ENCODE peak calls at places on chromosomes 4 and X, in five cellular contexts. V, F, G, X and R are unnamed samples.

GRCh38 chrX:101550362-101550761 is at the start of gene ARMCX1:
- DNase-seq in F (peak), X (peak), G (no peak), V (peak), R (no peak)

GRCh38 chr4:150009533-150009932 is 68.7 kb upstream of the DCLK2 start:
- DNase-seq in G (no peak), X (no peak), V (no peak), F (no peak), R (no peak)

GRCh38 chr4:81429607-81430006 is 42.1 kb downstream of the RASGEF1B start:
- DNase-seq in G (no peak), X (no peak), V (no peak), F (no peak), R (no peak)

GRCh38 chr4:80029364-80029763 is 43.7 kb downstream of the ANTXR2 start:
- DNase-seq in V (no peak), X (no peak), G (no peak), F (no peak), R (no peak)

GRCh38 chr4:153138736-153139135 is 65.5 kb upstream of the TRIM2 start:
- DNase-seq in X (no peak), G (no peak), V (peak), F (no peak), R (no peak)

GRCh38 chrX:141815904-141816303 is 22.2 kb upstream of the MAGEC3 start:
- DNase-seq in F (no peak), X (no peak), G (no peak), V (no peak), R (no peak)

GRCh38 chr4:118076958-118077766 is 42.9 kb downstream of the NDST3 start:
- DNase-seq in V (no peak), G (peak), F (no peak), X (no peak), R (peak)

GRCh38 chr4:62709618-62710252 is 1509.6 kb downstream of the ADGRL3 start:
- DNase-seq in F (no peak), G (peak), V (no peak), X (no peak), R (peak)

GRCh38 chr4:141028024-141028529 is 105.2 kb downstream of the RNF150 start:
- DNase-seq in X (no peak), F (no peak), G (no peak), V (no peak), R (no peak)

GRCh38 chr4:153973942-153974341 is 185.1 kb upstream of the SFRP2 start:
- DNase-seq in X (no peak), V (no peak), G (no peak), F (no peak), R (no peak)

GRCh38 chrX:1581132-1581531 is 10.3 kb upstream of the AKAP17A start:
- DNase-seq in X (peak), V (no peak), F (peak), G (peak), R (peak)

GRCh38 chr4:53651142-53651720 is 59.9 kb upstream of the LNX1 start:
- DNase-seq in G (no peak), V (no peak), X (peak), F (peak), R (no peak)

GRCh38 chr4:139176299-139177048 is 544 bp downstream of the ELF2 start:
- DNase-seq in G (peak), F (peak), X (peak), V (peak), R (no peak)

GRCh38 chr4:150087007-150087406 is 8.8 kb downstream of the DCLK2 start:
- DNase-seq in V (no peak), X (no peak), G (no peak), F (no peak), R (no peak)

GRCh38 chr4:133190098-133190497 is 41.0 kb downstream of the PCDH10 start:
- DNase-seq in X (no peak), F (no peak), V (no peak), G (no peak), R (no peak)

GRCh38 chrX:153349952-153350351 is 16.0 kb downstream of the ZNF275 start:
- DNase-seq in V (no peak), G (no peak), F (no peak), X (no peak), R (no peak)

GRCh38 chrX:22110729-22111494 is 78.8 kb downstream of the PHEX start:
- DNase-seq in G (no peak), X (no peak), V (no peak), F (no peak), R (no peak)

GRCh38 chr4:175215208-175215607 is 297.1 kb downstream of the ADAM29 start:
- DNase-seq in G (no peak), V (no peak), F (no peak), X (no peak), R (no peak)

GRCh38 chr4:43316813-43317212 is 424.3 kb downstream of the GRXCR1 start:
- DNase-seq in X (no peak), F (no peak), G (no peak), V (no peak), R (no peak)

GRCh38 chr4:56386091-56386490 is 1.2 kb downstream of the AASDH start:
- DNase-seq in G (no peak), V (no peak), F (no peak), X (no peak), R (no peak)
- H3K4me3 ChIP-seq in G (peak), V (peak), F (peak), X (no peak), R (peak)

GRCh38 chr4:151857368-151857767 is 96.6 kb upstream of the GATB start:
- DNase-seq in X (no peak), V (no peak), F (no peak), G (no peak), R (no peak)

GRCh38 chr4:151852202-151852601 is 91.4 kb upstream of the GATB start:
- DNase-seq in G (no peak), V (no peak), X (no peak), F (no peak), R (no peak)

GRCh38 chr4:151855747-151856146 is 94.9 kb upstream of the GATB start:
- DNase-seq in X (no peak), G (no peak), F (no peak), V (no peak), R (no peak)

GRCh38 chr4:151853034-151853433 is 92.2 kb upstream of the GATB start:
- DNase-seq in G (no peak), X (no peak), F (no peak), V (no peak), R (no peak)

DNA sequence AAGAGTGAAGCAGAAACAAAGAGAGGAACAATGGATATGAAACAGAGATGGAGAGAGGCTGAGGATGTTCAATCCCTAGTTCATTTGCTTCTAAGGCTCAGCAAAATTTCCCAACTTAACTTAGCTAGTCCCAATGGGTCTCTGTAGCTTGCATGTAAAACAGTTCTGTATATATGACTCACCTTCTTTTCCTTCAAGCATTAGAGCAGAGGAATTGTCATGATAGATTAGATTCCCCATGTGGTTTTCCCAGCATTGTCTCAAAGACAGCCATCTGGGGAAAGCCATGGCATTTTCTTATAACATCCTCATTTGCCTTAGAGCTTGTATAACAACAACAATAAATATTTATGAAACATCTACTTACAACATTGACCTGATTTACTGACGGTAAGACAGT is 93.9 kb upstream of the GATB start:
- DNase-seq in V (no peak), X (no peak), G (no peak), F (no peak), R (no peak)
- H3K4me3 ChIP-seq in V (no peak), X (no peak), G (no peak), F (no peak), R (no peak)

DNA sequence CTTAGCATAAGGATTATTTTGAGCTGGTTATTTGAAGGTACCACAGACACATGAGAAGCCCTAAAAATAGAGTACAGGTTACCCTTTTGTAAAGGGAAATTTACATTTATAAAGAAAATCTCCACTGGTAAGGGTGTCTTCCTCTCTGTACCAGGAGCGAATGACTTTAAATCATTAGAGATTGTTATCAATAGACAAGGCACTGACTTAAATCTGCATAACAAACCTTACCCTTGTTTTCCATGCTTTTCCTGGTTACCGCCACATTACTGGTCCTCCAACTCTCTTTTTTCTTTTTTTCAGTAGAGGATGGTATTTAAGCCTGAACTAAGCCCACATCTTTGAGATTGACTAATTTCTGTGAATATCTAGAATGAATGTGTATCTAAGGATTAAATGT is 129.8 kb downstream of the SLC7A11 start:
- DNase-seq in X (no peak), F (no peak), V (no peak), G (no peak), R (no peak)
- H3K4me3 ChIP-seq in X (no peak), F (no peak), V (no peak), G (no peak), R (no peak)

GRCh38 chr4:167779864-167780263 is 312.5 kb upstream of the ANXA10 start:
- DNase-seq in V (no peak), X (no peak), G (peak), F (no peak), R (no peak)
- H3K4me3 ChIP-seq in V (no peak), X (no peak), G (no peak), F (no peak), R (no peak)

GRCh38 chr4:101158507-101158906 is 188.8 kb downstream of the PPP3CA start:
- DNase-seq in G (no peak), X (no peak), F (no peak), V (no peak), R (no peak)

GRCh38 chr4:101156619-101157310 is 190.6 kb downstream of the PPP3CA start:
- DNase-seq in F (no peak), G (no peak), X (no peak), V (no peak), R (no peak)

GRCh38 chr4:101155859-101156430 is 191.4 kb downstream of the PPP3CA start:
- DNase-seq in G (no peak), F (no peak), X (no peak), V (no peak), R (no peak)

GRCh38 chr4:101157415-101158135 is 189.8 kb downstream of the PPP3CA start:
- DNase-seq in X (no peak), V (no peak), F (no peak), G (no peak), R (no peak)

GRCh38 chr4:101158136-101158485 is 189.2 kb downstream of the PPP3CA start:
- DNase-seq in X (no peak), G (no peak), F (no peak), V (peak), R (no peak)
- H3K4me3 ChIP-seq in X (no peak), G (no peak), F (no peak), V (no peak), R (no peak)

DNA sequence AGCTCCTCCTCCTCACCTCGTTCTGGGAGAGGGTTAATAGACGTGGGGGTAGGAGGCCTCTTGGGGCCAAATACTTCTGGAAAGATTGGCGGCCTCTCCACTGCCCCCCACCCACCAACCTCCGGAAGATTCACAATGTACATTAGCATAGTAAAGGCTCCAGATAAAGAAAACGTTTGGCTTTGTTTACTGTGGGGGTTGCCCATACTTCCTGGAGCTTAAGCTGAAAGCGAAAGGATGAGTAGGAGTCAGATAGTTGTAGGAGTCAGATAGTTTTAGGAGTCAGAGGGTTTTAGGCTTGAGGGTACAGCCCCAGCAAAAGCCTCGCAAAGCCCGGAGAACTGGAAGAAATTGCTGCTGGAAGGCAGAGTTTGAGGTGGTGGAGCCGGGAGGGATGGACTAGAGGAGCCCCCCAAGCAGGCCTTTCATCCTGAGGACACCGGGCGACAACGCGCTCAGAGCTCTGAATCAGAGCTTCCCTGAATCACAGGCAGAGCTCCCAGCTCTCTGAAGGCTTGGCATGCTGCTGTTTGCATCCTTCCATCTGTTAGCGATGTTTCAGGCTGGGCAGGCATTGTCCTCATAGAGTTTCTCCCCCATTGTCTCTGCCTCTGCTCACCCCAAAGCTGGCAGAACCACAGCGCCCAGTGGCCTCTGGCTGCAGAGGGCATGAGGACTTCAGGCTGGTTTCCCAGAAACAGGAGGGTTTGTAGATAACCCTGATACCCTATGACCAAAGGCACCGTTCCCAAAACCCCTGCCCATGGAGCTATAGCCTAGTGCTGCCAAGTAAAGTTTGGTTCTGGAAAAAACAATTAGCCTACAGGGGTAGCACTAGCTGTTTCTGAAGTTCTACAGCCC is 280.7 kb downstream of the BCOR start:
- DNase-seq in G (no peak), X (no peak), V (peak), F (no peak), R (peak)
- H3K4me3 ChIP-seq in G (no peak), X (no peak), V (no peak), F (no peak), R (no peak)

DNA sequence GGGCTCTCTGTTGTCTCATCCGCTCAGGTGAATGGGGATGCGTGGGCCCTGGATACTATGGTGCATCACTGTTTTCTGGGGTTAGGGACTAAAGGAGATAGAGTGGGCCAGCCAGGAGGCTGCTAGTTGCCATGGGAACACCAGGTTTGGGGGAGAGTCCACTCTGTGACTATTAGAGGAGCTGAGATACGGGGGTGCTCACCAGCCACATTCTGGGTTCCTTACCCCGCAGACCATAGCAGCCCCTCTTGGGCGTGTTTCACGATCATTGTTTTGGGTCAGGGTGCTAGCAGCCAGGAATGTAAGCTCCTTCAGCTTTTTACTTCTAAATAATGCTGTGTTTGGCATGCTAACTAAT is 4.6 kb downstream of the EFNB1 start:
- DNase-seq in F (no peak), G (no peak), X (no peak), V (peak), R (no peak)
- H3K4me3 ChIP-seq in F (no peak), G (no peak), X (no peak), V (no peak), R (no peak)

GRCh38 chr4:68272860-68273259 is 27.4 kb upstream of the TMPRSS11B start:
- DNase-seq in X (no peak), F (no peak), V (no peak), G (no peak), R (no peak)
- H3K4me3 ChIP-seq in X (no peak), F (no peak), V (no peak), G (no peak), R (no peak)